ENCODE peak calls at places on chromosomes 16 and 17, in five cellular contexts. C is HCT116, X is HepG2, D is K562, W is GM12878. A is an unnamed sample.

GRCh38 chr17:51435641-51436091 is 175.3 kb downstream of the UTP18 start:
- DNase-seq in C (peak; percentile 85), X (peak; percentile 92), D (peak; percentile 55), W (no peak), A (peak; percentile 66)

GRCh38 chr17:81241648-81242420 is 2.7 kb downstream of the NDUFAF8 start:
- DNase-seq in C (no peak), X (peak; percentile 57), D (peak; percentile 84), W (no peak), A (peak; percentile 96)

GRCh38 chr16:68298312-68298711 is 12.4 kb downstream of the SLC7A6OS start:
- DNase-seq in C (no peak), X (no peak), D (no peak), W (no peak), A (no peak)

GRCh38 chr17:29954405-29954804 is 13.0 kb downstream of the EFCAB5 start:
- DNase-seq in C (no peak), X (no peak), D (no peak), W (no peak), A (no peak)

GRCh38 chr17:65572186-65572580 is 10.7 kb upstream of the AXIN2 start:
- DNase-seq in C (no peak), X (no peak), D (no peak), W (no peak), A (no peak)

GRCh38 chr16:50718061-50718760 is 23.7 kb upstream of the CYLD start:
- DNase-seq in C (no peak), X (no peak), D (no peak), W (no peak), A (peak; percentile 47)

GRCh38 chr17:34110315-34110714 is 144.8 kb upstream of the CCL2 start:
- DNase-seq in C (no peak), X (no peak), D (no peak), W (no peak), A (peak; percentile 54)

GRCh38 chr16:31711344-31711845 is 162.2 kb upstream of the ZNF267 start:
- DNase-seq in C (no peak), X (no peak), D (no peak), W (no peak), A (no peak)

GRCh38 chr16:58684354-58685083 is at the start of gene SLC38A7:
- DNase-seq in C (peak; percentile 50), X (peak; percentile 83), D (peak; percentile 87), W (no peak), A (peak; percentile 93)

GRCh38 chr17:43372273-43372911 is 26.4 kb upstream of the ARL4D start:
- DNase-seq in C (no peak), X (no peak), D (no peak), W (peak; percentile 79), A (no peak)

GRCh38 chr16:83652898-83653297 is 154.9 kb upstream of the HSBP1 start:
- DNase-seq in C (no peak), X (no peak), D (no peak), W (no peak), A (no peak)

GRCh38 chr17:30005709-30006320 is 64.4 kb downstream of the EFCAB5 start:
- DNase-seq in C (no peak), X (peak; percentile 5), D (peak; percentile 9), W (no peak), A (no peak)

GRCh38 chr16:9578459-9578858 is 487.0 kb downstream of the HAPSTR1 start:
- DNase-seq in C (no peak), X (no peak), D (no peak), W (no peak), A (no peak)

GRCh38 chr17:74408262-74408661 is 23.6 kb upstream of the GPRC5C start:
- DNase-seq in C (no peak), X (peak; percentile 71), D (peak; percentile 69), W (no peak), A (no peak)

GRCh38 chr16:31537362-31537921 is 9.7 kb downstream of the AHSP start:
- DNase-seq in C (no peak), X (no peak), D (no peak), W (no peak), A (peak; percentile 57)

GRCh38 chr17:33053641-33054040 is 62.0 kb downstream of the SPACA3 start:
- DNase-seq in C (no peak), X (no peak), D (no peak), W (no peak), A (no peak)

GRCh38 chr17:60167095-60167741 is 17.4 kb downstream of the CA4 start:
- DNase-seq in C (no peak), X (no peak), D (no peak), W (no peak), A (no peak)

GRCh38 chr17:6471531-6472465 is 27.5 kb downstream of the PIMREG start:
- DNase-seq in C (no peak), X (no peak), D (no peak), W (no peak), A (no peak)

GRCh38 chr17:6470751-6471521 is 26.7 kb downstream of the PIMREG start:
- DNase-seq in C (no peak), X (no peak), D (no peak), W (no peak), A (no peak)

GRCh38 chr17:6468051-6468790 is 24.0 kb downstream of the PIMREG start:
- DNase-seq in C (no peak), X (no peak), D (no peak), W (no peak), A (no peak)

GRCh38 chr17:6472517-6472916 is 28.3 kb downstream of the PIMREG start:
- DNase-seq in C (no peak), X (no peak), D (no peak), W (no peak), A (no peak)

GRCh38 chr17:6470146-6470718 is 26.0 kb downstream of the PIMREG start:
- DNase-seq in C (no peak), X (no peak), D (no peak), W (no peak), A (no peak)
- H2AFZ ChIP-seq in C (no peak overlapping the region), X (no peak overlapping the region), D (no peak overlapping the region), W (no peak overlapping the region), A (no peak overlapping the region)

GRCh38 chr17:57945999-57946797 is 9.0 kb downstream of the CUEDC1 start:
- DNase-seq in C (no peak), X (no peak), D (no peak), W (no peak), A (no peak)

GRCh38 chr17:57943140-57943539 is 12.1 kb downstream of the CUEDC1 start:
- DNase-seq in C (no peak), X (no peak), D (no peak), W (no peak), A (no peak)

GRCh38 chr17:57944796-57945362 is 10.3 kb downstream of the CUEDC1 start:
- DNase-seq in C (no peak), X (no peak), D (no peak), W (no peak), A (no peak)

GRCh38 chr17:57941384-57942370 is 13.5 kb downstream of the CUEDC1 start:
- DNase-seq in C (no peak), X (no peak), D (no peak), W (no peak), A (no peak)

DNA sequence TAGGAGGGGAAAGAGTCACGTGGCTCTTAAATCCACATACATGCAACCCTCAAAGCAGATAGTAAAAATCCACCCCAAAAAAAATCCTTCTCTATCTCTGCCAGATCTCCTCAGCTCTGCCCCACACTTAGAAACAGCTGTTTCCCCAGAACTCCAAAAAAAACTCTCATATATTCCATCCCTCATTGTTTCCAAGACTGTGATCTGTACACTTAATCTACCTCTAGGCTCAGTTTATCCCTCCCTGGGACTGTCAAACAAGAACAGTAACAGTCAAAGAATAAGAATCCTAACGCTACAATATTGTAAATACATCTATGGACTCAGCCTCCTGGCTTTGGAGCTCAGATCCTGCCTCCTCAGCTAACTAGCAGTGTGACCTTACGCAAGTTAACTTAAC is 11.6 kb downstream of the CUEDC1 start:
- DNase-seq in C (no peak), X (no peak), D (no peak), W (no peak), A (no peak)
- H3K27ac ChIP-seq in C (peak overlapping the region; percentile 71), X (no peak overlapping the region), D (no peak overlapping the region), W (no peak overlapping the region), A (peak overlapping the region; percentile 29)

DNA sequence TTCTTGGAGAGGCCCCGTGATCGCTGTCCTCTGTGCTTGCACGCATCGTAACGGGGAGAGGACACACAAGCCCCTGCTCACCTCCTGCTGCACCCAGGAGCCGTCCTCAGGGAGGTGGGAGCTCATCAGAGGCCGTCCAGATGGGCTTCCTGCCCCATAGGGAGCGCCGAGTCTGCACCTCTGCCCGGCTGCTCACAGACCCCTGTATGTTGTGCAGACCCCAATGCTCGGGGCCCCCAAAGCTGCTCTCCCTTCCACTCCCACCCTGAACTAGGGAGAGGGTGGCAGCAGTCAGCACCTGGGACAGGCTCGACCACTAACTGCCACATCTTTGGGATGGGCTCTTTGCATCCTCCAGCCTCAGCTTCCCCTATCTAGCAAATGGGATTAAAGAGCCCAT is 4.4 kb upstream of the ZNF469 start:
- DNase-seq in C (no peak), X (no peak), D (no peak), W (no peak), A (no peak)
- TF ChIP-seq ZBTB33 in C (no peak), X (no peak), D (no peak), W (no peak), A (no peak)

GRCh38 chr16:4957420-4957719 is 760 bp upstream of the SEC14L5 start:
- DNase-seq in C (no peak), X (no peak), D (no peak), W (no peak), A (no peak)

GRCh38 chr16:4958510-4959111 is 481 bp downstream of the SEC14L5 start:
- DNase-seq in C (no peak), X (no peak), D (no peak), W (no peak), A (no peak)

GRCh38 chr16:4960579-4960978 is 2.4 kb downstream of the SEC14L5 start:
- DNase-seq in C (no peak), X (no peak), D (no peak), W (no peak), A (no peak)

GRCh38 chr16:4954714-4955113 is 3.4 kb upstream of the SEC14L5 start:
- DNase-seq in C (no peak), X (no peak), D (no peak), W (no peak), A (no peak)

GRCh38 chr16:4957720-4958509 is at the start of gene SEC14L5:
- DNase-seq in C (peak; percentile 98), X (peak; percentile 100), D (peak; percentile 100), W (peak; percentile 55), A (peak; percentile 100)
- H2AFZ ChIP-seq in C (peak within 1 kb of the TSS; percentile 49), X (no peak within 1 kb of the TSS), D (peak within 1 kb of the TSS; percentile 84), W (peak within 1 kb of the TSS; percentile 83), A (peak within 1 kb of the TSS; percentile 91)

GRCh38 chr17:36534117-36534880 is at the start of gene MYO19:
- DNase-seq in C (peak; percentile 67), X (peak; percentile 62), D (peak; percentile 78), W (peak; percentile 24), A (peak; percentile 81)

GRCh38 chr17:36529121-36529520 is 5.5 kb downstream of the MYO19 start:
- DNase-seq in C (no peak), X (no peak), D (no peak), W (no peak), A (no peak)

GRCh38 chr17:36534881-36535668 is at the start of gene PIGW:
- DNase-seq in C (peak; percentile 78), X (peak; percentile 82), D (peak; percentile 94), W (peak; percentile 66), A (peak; percentile 96)

GRCh38 chr17:36535669-36536081 is 888 bp downstream of the PIGW start:
- DNase-seq in C (no peak), X (no peak), D (no peak), W (no peak), A (no peak)

GRCh38 chr17:36532435-36532975 is 2.2 kb downstream of the MYO19 start:
- DNase-seq in C (no peak), X (no peak), D (no peak), W (no peak), A (no peak)
- H3K27ac ChIP-seq in C (no peak overlapping the region), X (no peak overlapping the region), D (no peak overlapping the region), W (no peak overlapping the region), A (no peak overlapping the region)

GRCh38 chr16:89971495-89972243 is 23.1 kb downstream of the DEF8 start:
- DNase-seq in C (no peak), X (no peak), D (peak; percentile 44), W (no peak), A (no peak)
- TF ChIP-seq ZBTB33 in C (no peak), X (no peak), D (no peak), W (no peak), A (no peak)

A was measured in SK-N-SH.